ENCODE peak calls at places on chromosomes 7 and 10, in eight cellular contexts. P is right lobe of liver; N is GM04503; Y is lower leg skin; J is naive thymus-derived CD8-positive, alpha-beta T cell; Q is cardiac muscle cell; K is activated T-cell treated with anti-CD3 and anti-CD28 coated beads, Interleukin-2, amount 50 U/mL, for 4 hours; W is activated T-helper 9 cell treated with anti-CD3 and anti-CD28 coated beads, Interleukin-2, amount 50 U/mL, for 16 hours. R is an unnamed sample.

GRCh38 chr10:68492118-68492517 is 20.3 kb upstream of the DNA2 start:
- DNase-seq in Q (no peak), P (no peak), W (no peak), N (no peak), J (no peak), Y (no peak), K (no peak), R (no peak)

GRCh38 chr7:2228921-2229320 is 3.8 kb downstream of the MAD1L1 start:
- DNase-seq in W (no peak), Q (no peak), J (no peak), N (no peak), K (no peak), P (no peak), Y (no peak), R (no peak)

GRCh38 chr7:158683541-158683940 is 21.1 kb downstream of the NCAPG2 start:
- DNase-seq in P (no peak), J (no peak), W (no peak), K (no peak), Q (no peak), N (no peak), Y (no peak), R (no peak)

GRCh38 chr10:79229081-79229541 is 118.2 kb upstream of the PPIF start:
- DNase-seq in Q (no peak), K (no peak), W (no peak), Y (no peak), J (no peak), P (no peak), N (no peak), R (no peak)

GRCh38 chr10:79234391-79235318 is 112.6 kb upstream of the PPIF start:
- DNase-seq in P (no peak), N (no peak), Q (no peak), Y (no peak), K (no peak), J (no peak), W (no peak), R (no peak)

GRCh38 chr7:37007731-37008130 is 283.4 kb upstream of the AOAH start:
- DNase-seq in N (no peak), P (no peak), W (no peak), Y (no peak), K (no peak), Q (no peak), J (no peak), R (no peak)

GRCh38 chr7:111224354-111225231 is 133.7 kb downstream of the LRRN3 start:
- DNase-seq in W (no peak), P (no peak), N (no peak), J (no peak), K (no peak), Y (no peak), Q (no peak), R (no peak)

GRCh38 chr7:155213955-155214327 is 83.7 kb upstream of the INSIG1 start:
- DNase-seq in Y (no peak), P (no peak), K (no peak), J (no peak), W (no peak), Q (no peak), N (no peak), R (no peak)

GRCh38 chr7:26538683-26539082 is 247.0 kb downstream of the SNX10 start:
- DNase-seq in Y (no peak), Q (no peak), K (no peak), W (no peak), J (no peak), N (no peak), P (no peak), R (no peak)

GRCh38 chr7:154409703-154410311 is 357.6 kb downstream of the DPP6 start:
- DNase-seq in J (no peak), P (no peak), W (no peak), Y (no peak), N (no peak), Q (peak), K (no peak), R (no peak)

GRCh38 chr7:102181517-102181916 is 105.2 kb upstream of the SH2B2 start:
- DNase-seq in Y (no peak), W (no peak), P (no peak), J (no peak), K (no peak), Q (no peak), N (no peak), R (no peak)

GRCh38 chr10:121310151-121310711 is 288.0 kb downstream of the FGFR2 start:
- DNase-seq in W (no peak), K (no peak), P (no peak), Q (no peak), Y (peak), N (no peak), J (no peak), R (no peak)

GRCh38 chr10:93064874-93065660 is 4.5 kb downstream of the CYP26C1 start:
- DNase-seq in Y (no peak), N (no peak), J (no peak), P (no peak), Q (no peak), K (no peak), W (no peak), R (no peak)

GRCh38 chr10:4725917-4726606 is 99.9 kb upstream of the AKR1E2 start:
- DNase-seq in N (peak), J (no peak), Y (no peak), W (no peak), P (no peak), K (no peak), Q (no peak), R (no peak)

GRCh38 chr7:80210400-80210799 is 75.8 kb downstream of the GNAI1 start:
- DNase-seq in J (no peak), N (no peak), Q (no peak), Y (no peak), K (no peak), W (no peak), P (no peak), R (no peak)

GRCh38 chr7:17369686-17370426 is 71.4 kb downstream of the AHR start:
- DNase-seq in K (no peak), Q (no peak), P (no peak), N (peak), W (no peak), Y (no peak), J (no peak), R (no peak)

GRCh38 chr7:22598318-22598717 is 98.3 kb upstream of the STEAP1B start:
- DNase-seq in P (no peak), K (no peak), W (no peak), Y (no peak), Q (no peak), N (no peak), J (no peak), R (no peak)

GRCh38 chr10:97508342-97508741 is 9.6 kb downstream of the UBTD1 start:
- DNase-seq in J (no peak), W (no peak), Y (no peak), Q (no peak), K (no peak), N (no peak), P (no peak), R (no peak)

GRCh38 chr7:148854975-148855374 is 29.1 kb downstream of the EZH2 start:
- DNase-seq in P (no peak), W (no peak), K (no peak), Q (no peak), N (no peak), Y (no peak), J (no peak), R (no peak)

GRCh38 chr10:69211524-69211923 is 8.6 kb upstream of the HKDC1 start:
- DNase-seq in P (no peak), K (no peak), Q (no peak), Y (no peak), W (no peak), J (no peak), N (no peak), R (no peak)

GRCh38 chr7:87810130-87810529 is 66.0 kb downstream of the SLC25A40 start:
- DNase-seq in W (no peak), K (no peak), Y (no peak), Q (no peak), J (no peak), P (no peak), N (no peak), R (no peak)

GRCh38 chr10:6986927-6987326 is 406.9 kb upstream of the PRKCQ start:
- DNase-seq in J (no peak), W (no peak), N (no peak), Y (no peak), K (no peak), Q (peak), P (no peak), R (no peak)

GRCh38 chr7:3754488-3755365 is 453.7 kb downstream of the SDK1 start:
- DNase-seq in K (no peak), W (no peak), Y (no peak), J (no peak), N (no peak), P (no peak), Q (no peak), R (no peak)

GRCh38 chr10:44581996-44582395 is 197.1 kb upstream of the CXCL12 start:
- DNase-seq in Q (no peak), J (no peak), W (no peak), P (no peak), K (no peak), Y (no peak), N (peak), R (no peak)

GRCh38 chr10:129193148-129193547 is 273.9 kb upstream of the MGMT start:
- DNase-seq in N (no peak), P (no peak), J (no peak), K (no peak), Y (no peak), W (no peak), Q (no peak), R (no peak)

GRCh38 chr10:92405006-92405924 is 114.3 kb downstream of the MARCHF5 start:
- DNase-seq in P (no peak), N (no peak), W (no peak), Y (no peak), Q (no peak), K (no peak), J (no peak), R (no peak)

R was measured in suprapubic skin.